ENCODE peak calls at places on chromosomes 3 and 15, in five cellular contexts. N is NCI-H774, W is T1000, T is heart left ventricle, R is GM23248. Q is an unnamed sample.

GRCh38 chr3:149180057-149180573 is 41.5 kb downstream of the CP start:
- DNase-seq in N (no peak), R (peak; percentile 100), T (peak; percentile 74), W (peak; percentile 79), Q (no peak)

GRCh38 chr15:22873841-22874240 is 35.4 kb downstream of the NIPA2 start:
- DNase-seq in R (no peak), T (no peak), W (no peak), N (no peak), Q (no peak)

GRCh38 chr3:196650740-196651311 is 11.3 kb downstream of the NRROS start:
- DNase-seq in N (no peak), R (peak; percentile 99), T (no peak), W (no peak), Q (no peak)

GRCh38 chr3:44114142-44114541 is 127.5 kb upstream of the TOPAZ1 start:
- DNase-seq in R (peak; percentile 56), N (no peak), W (no peak), T (peak; percentile 25), Q (peak; percentile 5)

GRCh38 chr15:79653533-79653932 is 221.4 kb downstream of the MINAR1 start:
- DNase-seq in T (no peak), N (no peak), W (no peak), R (no peak), Q (no peak)

GRCh38 chr3:33932010-33932764 is 133.8 kb downstream of the PDCD6IP start:
- DNase-seq in W (no peak), R (no peak), N (no peak), T (no peak), Q (no peak)

GRCh38 chr3:106573605-106574004 is 704.8 kb upstream of the CBLB start:
- DNase-seq in R (no peak), T (no peak), W (no peak), N (no peak), Q (no peak)

GRCh38 chr3:184568918-184569829 is 7.6 kb downstream of the EPHB3 start:
- DNase-seq in N (peak; percentile 36), T (peak; percentile 88), W (peak; percentile 60), R (peak; percentile 97), Q (peak; percentile 72)

GRCh38 chr3:43298761-43299160 is 12.4 kb downstream of the SNRK start:
- DNase-seq in W (no peak), N (no peak), R (no peak), T (no peak), Q (no peak)

GRCh38 chr3:51709675-51710074 is 2.8 kb downstream of the GRM2 start:
- DNase-seq in T (no peak), W (no peak), N (no peak), R (peak; percentile 30), Q (no peak)

GRCh38 chr3:189307963-189308362 is 136.2 kb downstream of the TPRG1 start:
- DNase-seq in N (no peak), W (no peak), R (no peak), T (no peak), Q (no peak)

GRCh38 chr15:72796210-72796514 is 12.6 kb upstream of the ADPGK start:
- DNase-seq in N (no peak), R (peak; percentile 48), W (no peak), T (no peak), Q (no peak)

GRCh38 chr3:70726966-70727365 is 414.5 kb upstream of the MDFIC2 start:
- DNase-seq in T (no peak), R (peak; percentile 68), W (no peak), N (no peak), Q (no peak)

GRCh38 chr15:24878153-24878552 is 76.6 kb upstream of the SNRPN start:
- DNase-seq in W (no peak), R (peak; percentile 52), N (no peak), T (peak; percentile 28), Q (peak; percentile 10)

GRCh38 chr3:31880482-31881078 is 100.5 kb downstream of the OSBPL10 start:
- DNase-seq in T (no peak), W (no peak), N (no peak), R (no peak), Q (no peak)

GRCh38 chr15:80026310-80026709 is 33.2 kb upstream of the ZFAND6 start:
- DNase-seq in N (no peak), T (no peak), R (no peak), W (no peak), Q (no peak)

GRCh38 chr3:127688022-127688415 is 15.3 kb downstream of the ABTB1 start:
- DNase-seq in W (no peak), N (no peak), R (no peak), T (no peak), Q (no peak)

GRCh38 chr15:40283615-40284306 is 897 bp upstream of the ANKRD63 start:
- DNase-seq in N (no peak), T (no peak), W (no peak), R (no peak), Q (no peak)

GRCh38 chr15:66042624-66043023 is 173.3 kb downstream of the RAB11A start:
- DNase-seq in R (no peak), N (no peak), W (no peak), T (no peak), Q (no peak)

GRCh38 chr15:40702077-40702476 is 7.1 kb downstream of the RAD51 start:
- DNase-seq in N (no peak), T (no peak), W (no peak), R (peak; percentile 13), Q (no peak)

GRCh38 chr15:67836477-67836876 is 3.4 kb downstream of the RNU6-1 start:
- DNase-seq in R (peak; percentile 65), W (peak; percentile 13), T (peak; percentile 54), N (no peak), Q (peak; percentile 29)

GRCh38 chr3:153338487-153338886 is 176.5 kb downstream of the RAP2B start:
- DNase-seq in R (peak; percentile 58), W (no peak), N (no peak), T (no peak), Q (no peak)

GRCh38 chr3:70000563-70001081 is 1.1 kb downstream of the SAMMSON start:
- DNase-seq in W (no peak), N (peak; percentile 3), T (no peak), R (no peak), Q (peak; percentile 12)

GRCh38 chr3:110526732-110527727 is 544.6 kb upstream of the NECTIN3 start:
- DNase-seq in N (no peak), T (no peak), W (peak; percentile 47), R (peak; percentile 94), Q (no peak)

GRCh38 chr15:101447168-101447533 is 42.4 kb downstream of the PCSK6 start:
- DNase-seq in W (no peak), T (no peak), R (no peak), N (no peak), Q (no peak)

GRCh38 chr3:99084825-99085224 is 183.3 kb upstream of the DCBLD2 start:
- DNase-seq in W (peak; percentile 30), T (no peak), R (peak; percentile 46), N (no peak), Q (no peak)

Q was measured in amygdala.